ENCODE peak calls at places on chromosomes 4 and X, in five cellular contexts. T is GM12878, K is hepatocyte, M is AG04449, L is astrocyte of the spinal cord. W is an unnamed sample.

GRCh38 chrX:115023139-115023538 is 5.7 kb upstream of the IL13RA2 start:
- DNase-seq in K (peak), M (peak), T (no peak), L (peak), W (peak)

GRCh38 chr4:139126898-139127297 is 50.1 kb downstream of the ELF2 start:
- DNase-seq in L (no peak), K (no peak), M (no peak), T (no peak), W (no peak)

GRCh38 chr4:8403173-8403753 is 37.3 kb downstream of the ACOX3 start:
- DNase-seq in T (no peak), K (peak), L (peak), M (no peak), W (peak)

GRCh38 chrX:41209853-41210252 is 124.1 kb upstream of the DDX3X start:
- DNase-seq in M (no peak), L (peak), T (no peak), K (no peak), W (no peak)

GRCh38 chr4:136383126-136383525 is 1149.2 kb downstream of the PCDH18 start:
- DNase-seq in M (no peak), K (no peak), L (peak), T (no peak), W (no peak)

GRCh38 chr4:142406051-142406549 is 440.0 kb downstream of the INPP4B start:
- DNase-seq in T (peak), K (peak), L (peak), M (no peak), W (no peak)

GRCh38 chrX:23952984-23953907 is 45.4 kb downstream of the CXorf58 start:
- DNase-seq in T (peak), L (no peak), K (no peak), M (no peak), W (no peak)

GRCh38 chr4:3047464-3048286 is 26.7 kb downstream of the HTT-AS start:
- DNase-seq in T (peak), K (peak), L (peak), M (no peak), W (no peak)

GRCh38 chr4:1708581-1708980 is 3.5 kb downstream of the SLBP start:
- DNase-seq in M (no peak), T (no peak), K (no peak), L (no peak), W (no peak)

GRCh38 chrX:42869659-42870476 is 91.9 kb upstream of the PPP1R2C start:
- DNase-seq in M (no peak), T (peak), L (no peak), K (no peak), W (no peak)

GRCh38 chr4:21656832-21657231 is 291.7 kb downstream of the KCNIP4 start:
- DNase-seq in M (no peak), K (peak), T (no peak), L (peak), W (no peak)

GRCh38 chr4:7708238-7708637 is 231.4 kb downstream of the AFAP1 start:
- DNase-seq in K (no peak), T (no peak), M (no peak), L (no peak), W (no peak)

GRCh38 chr4:150632639-150633038 is 50.7 kb downstream of the MAB21L2 start:
- DNase-seq in L (no peak), K (no peak), M (no peak), T (no peak), W (no peak)
- TF ChIP-seq CTCF in L (no peak), K (no peak), M (no peak), T (no peak), W (no peak)

DNA sequence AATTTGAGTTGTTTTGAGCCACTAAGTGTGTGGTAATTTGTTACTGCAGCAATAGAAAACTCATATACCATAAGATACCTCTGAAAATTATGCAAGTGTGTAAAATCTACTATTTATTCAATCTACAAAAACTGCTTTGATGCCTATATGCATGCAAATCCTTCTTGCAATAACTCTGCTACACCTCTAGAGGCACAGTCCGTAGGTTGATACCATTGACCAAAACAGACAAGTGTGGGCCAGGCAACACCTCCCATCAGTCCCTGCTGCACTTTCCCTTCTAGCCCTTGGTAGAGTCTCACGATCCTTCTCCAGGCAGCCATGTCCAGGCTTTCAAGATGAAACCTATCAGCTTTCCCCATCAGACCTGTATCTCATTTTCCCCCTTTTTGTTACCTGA is 48.8 kb upstream of the FAM9A start:
- DNase-seq in L (no peak), T (no peak), K (no peak), M (no peak), W (no peak)
- TF ChIP-seq CTCF in L (peak), T (peak), K (peak), M (no peak), W (no peak)

GRCh38 chr4:102116121-102116520 is 229.2 kb downstream of the SLC39A8 start:
- DNase-seq in M (no peak), T (no peak), L (no peak), K (no peak), W (no peak)

GRCh38 chr4:102114118-102114630 is 231.1 kb downstream of the SLC39A8 start:
- DNase-seq in M (no peak), K (no peak), L (no peak), T (no peak), W (no peak)
- TF ChIP-seq CTCF in M (no peak), K (no peak), L (no peak), T (no peak), W (no peak)

GRCh38 chr4:154065368-154065767 is 276.5 kb upstream of the SFRP2 start:
- DNase-seq in L (no peak), K (no peak), T (no peak), M (no peak), W (no peak)
- TF ChIP-seq CTCF in L (no peak), K (no peak), T (no peak), M (no peak), W (no peak)